ENCODE peak calls at places on chromosomes 7 and 10, in seven cellular contexts. D is tibial artery, N is brain microvascular endothelial cell, B is left lung, H is astrocyte, L is kidney epithelial cell, M is prostate gland. S is an unnamed sample.

GRCh38 chr7:90552521-90552920 is 43.6 kb upstream of the CDK14 start:
- DNase-seq in H (no peak), B (no peak), L (no peak), M (no peak), D (no peak), N (no peak), S (no peak)

GRCh38 chr7:79055722-79056415 is 397.6 kb downstream of the MAGI2 start:
- DNase-seq in L (peak), D (no peak), H (no peak), N (peak), M (peak), B (no peak), S (peak)

GRCh38 chr10:77445562-77445961 is 192.0 kb downstream of the KCNMA1 start:
- DNase-seq in D (no peak), N (no peak), L (no peak), M (no peak), B (no peak), H (no peak), S (no peak)

GRCh38 chr10:122192142-122192541 is 79.0 kb upstream of the BTBD16 start:
- DNase-seq in H (no peak), M (no peak), B (no peak), D (no peak), N (no peak), L (no peak), S (no peak)

GRCh38 chr10:21929070-21929469 is 74.5 kb downstream of the DNAJC1 start:
- DNase-seq in D (no peak), B (no peak), N (no peak), L (no peak), M (no peak), H (peak), S (peak)

GRCh38 chr7:100895956-100896742 is 461 bp upstream of the ACHE start:
- DNase-seq in N (no peak), B (peak), L (no peak), D (no peak), H (no peak), M (no peak), S (peak)

GRCh38 chr7:46157414-46157813 is 236.3 kb upstream of the IGFBP3 start:
- DNase-seq in D (no peak), N (no peak), H (no peak), L (no peak), B (no peak), M (no peak), S (no peak)

GRCh38 chr10:25768167-25768566 is 165.9 kb upstream of the MYO3A start:
- DNase-seq in L (no peak), N (no peak), H (no peak), M (no peak), D (no peak), B (no peak), S (no peak)

GRCh38 chr7:44386139-44386913 is 60.9 kb upstream of the CAMK2B start:
- DNase-seq in D (peak), H (peak), B (no peak), L (no peak), N (peak), M (no peak), S (no peak)

GRCh38 chr7:141537906-141538305 is 13.3 kb upstream of the AGK start:
- DNase-seq in L (no peak), D (no peak), B (no peak), M (no peak), H (no peak), N (no peak), S (no peak)

GRCh38 chr7:150945853-150946825 is 32.0 kb downstream of the KCNH2 start:
- DNase-seq in M (no peak), H (peak), L (no peak), B (peak), D (peak), N (peak), S (no peak)

GRCh38 chr10:48463318-48464003 is 141.4 kb downstream of the ARHGAP22 start:
- DNase-seq in B (no peak), H (no peak), D (no peak), M (no peak), N (no peak), L (no peak), S (no peak)

DNA sequence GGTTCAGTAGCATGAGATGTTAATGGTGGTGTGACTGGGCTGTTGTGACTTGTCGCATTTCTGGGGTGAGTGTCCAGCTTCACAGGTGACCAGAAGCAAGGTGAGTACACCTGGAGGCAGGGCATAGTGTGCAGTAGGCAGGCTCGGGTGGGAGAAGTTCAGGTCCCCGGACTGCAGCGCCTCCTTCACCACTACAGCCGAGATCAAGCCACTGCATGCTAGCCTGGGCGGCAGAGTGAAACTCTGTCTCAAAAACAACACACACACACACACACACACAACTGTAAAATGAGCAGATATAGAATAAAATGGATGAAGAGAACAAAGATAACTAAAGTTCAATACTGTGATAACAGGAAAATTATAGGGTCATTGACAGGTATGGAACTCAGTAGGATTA is 11.1 kb upstream of the PARD3 start:
- DNase-seq in H (no peak), D (no peak), L (no peak), N (no peak), M (no peak), B (no peak), S (no peak)
- TF ChIP-seq CTCF in H (no peak), D (no peak), L (no peak), N (peak), M (no peak), B (no peak), S (no peak)

DNA sequence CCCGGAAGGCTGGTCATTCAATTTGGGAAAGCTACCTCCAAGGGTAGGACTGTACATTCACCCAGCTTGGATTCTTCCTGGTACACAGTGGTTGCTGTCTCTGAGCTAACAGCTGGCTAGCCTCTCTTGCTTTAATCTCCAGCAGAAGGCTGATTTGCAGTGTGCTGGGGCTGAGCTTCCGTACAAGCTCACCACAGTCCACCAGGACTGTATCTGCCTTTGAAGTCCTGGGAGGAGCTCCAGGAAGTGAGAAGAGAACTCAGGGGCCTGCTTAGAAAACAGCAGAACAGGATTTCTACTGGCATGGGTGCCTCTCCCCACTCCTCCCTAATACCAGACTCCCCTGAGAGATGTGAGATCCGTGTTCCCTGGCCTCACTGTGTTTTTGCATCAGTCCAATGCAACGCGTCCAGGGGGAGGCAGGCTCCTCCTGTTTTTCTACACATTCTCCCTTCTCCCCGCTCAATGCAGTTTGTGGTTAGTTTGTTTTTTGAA is 6.6 kb downstream of the AFAP1L2 start:
- DNase-seq in L (no peak), N (peak), B (no peak), M (no peak), D (no peak), H (no peak), S (no peak)
- TF ChIP-seq CTCF in L (no peak), N (peak), B (no peak), M (no peak), D (no peak), H (no peak), S (peak)

DNA sequence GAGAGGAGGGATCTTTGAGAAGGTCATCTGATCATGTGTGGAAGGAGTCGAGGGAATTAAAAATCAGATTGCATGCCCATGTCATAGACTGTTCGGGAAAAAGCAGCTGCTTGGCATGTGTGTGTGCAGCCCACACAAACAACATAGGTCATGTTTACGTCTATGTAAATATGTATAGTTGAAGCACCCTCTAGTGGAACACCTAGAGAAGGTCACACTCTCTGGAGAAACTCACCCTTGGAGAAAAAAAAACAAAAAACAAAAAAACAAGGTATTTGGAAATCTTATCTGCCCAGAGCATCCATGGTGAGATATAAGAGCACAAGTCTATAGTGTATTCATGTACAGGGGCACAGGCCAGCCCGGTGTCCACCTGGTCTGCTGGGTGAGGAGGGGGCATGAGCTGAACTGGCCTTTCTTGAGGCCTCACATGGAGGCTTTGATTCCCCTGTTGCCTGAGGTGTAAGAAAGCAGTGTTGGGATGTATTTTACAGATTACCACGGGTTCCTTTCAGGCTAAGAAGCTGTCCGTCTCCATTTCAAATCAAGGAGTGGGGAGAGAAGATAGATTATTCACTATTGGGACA is 98.0 kb downstream of the NPY start:
- DNase-seq in L (no peak), D (no peak), M (no peak), B (no peak), N (no peak), H (peak), S (peak)
- TF ChIP-seq CTCF in L (no peak), D (no peak), M (peak), B (peak), N (peak), H (peak), S (peak)

DNA sequence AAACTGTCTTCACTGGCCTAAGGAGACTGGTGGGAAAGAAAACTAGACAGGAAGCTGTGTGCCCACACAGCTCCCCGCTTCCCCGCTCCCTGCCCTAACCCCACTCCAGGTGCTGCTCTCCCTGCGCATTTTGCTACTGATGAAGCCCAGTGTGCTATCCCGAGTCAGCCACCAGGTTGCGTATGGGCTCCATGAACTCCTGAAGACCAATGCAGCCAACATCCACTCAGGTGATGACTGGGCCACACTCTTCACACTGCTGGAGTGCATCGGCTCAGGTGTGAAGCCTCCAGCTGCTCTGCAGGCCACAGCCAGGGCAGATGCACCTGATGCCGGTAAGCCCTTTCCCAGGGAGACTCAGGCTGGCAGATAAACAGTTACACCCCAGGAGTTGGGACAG is 20.3 kb upstream of the NFKB2 start:
- DNase-seq in M (no peak), B (no peak), H (no peak), D (no peak), N (no peak), L (no peak), S (no peak)
- TF ChIP-seq CTCF in M (no peak), B (no peak), H (no peak), D (no peak), N (peak), L (peak), S (peak)

GRCh38 chr7:142914121-142914520 is 19.4 kb downstream of the TRPV5 start:
- DNase-seq in D (no peak), M (peak), B (no peak), N (no peak), L (no peak), H (no peak), S (no peak)

GRCh38 chr7:142909921-142910521 is 23.5 kb downstream of the TRPV5 start:
- DNase-seq in H (peak), M (no peak), N (no peak), B (no peak), D (no peak), L (no peak), S (no peak)

GRCh38 chr7:142915315-142915714 is 18.2 kb downstream of the TRPV5 start:
- DNase-seq in D (no peak), N (no peak), H (no peak), M (no peak), B (no peak), L (no peak), S (no peak)

GRCh38 chr7:142916508-142916907 is 17.0 kb downstream of the TRPV5 start:
- DNase-seq in L (no peak), D (no peak), H (no peak), B (no peak), N (no peak), M (no peak), S (no peak)

GRCh38 chr7:142913051-142913450 is 20.5 kb downstream of the TRPV5 start:
- DNase-seq in L (no peak), N (no peak), H (no peak), B (no peak), D (no peak), M (no peak), S (no peak)
- TF ChIP-seq CTCF in L (no peak), N (no peak), H (no peak), B (no peak), D (no peak), M (no peak), S (no peak)

S was measured in foreskin keratinocyte.